ENCODE peak calls at places on chromosome 10, in four cellular contexts. K is mesendoderm, Q is bronchial epithelial cell, H is right cardiac atrium. C is an unnamed sample. For H3K27me3, the result is how much of the 10 kb centered on the place peaks cover.

GRCh38 chr10:23693895-23694294 is 255.0 kb downstream of the OTUD1 start:
- DNase-seq in K (no peak), Q (no peak), H (no peak), C (no peak)

GRCh38 chr10:119378737-119379067 is 163.8 kb downstream of the RGS10 start:
- DNase-seq in Q (no peak), K (no peak), H (peak), C (no peak)

GRCh38 chr10:31467791-31468535 is 148.9 kb downstream of the ZEB1 start:
- DNase-seq in K (peak), H (no peak), Q (peak), C (peak)

GRCh38 chr10:3139135-3139910 is 33.3 kb downstream of the PITRM1 start:
- DNase-seq in H (no peak), Q (no peak), K (peak), C (no peak)

GRCh38 chr10:126092806-126093205 is 196.4 kb downstream of the FANK1 start:
- DNase-seq in K (no peak), Q (no peak), H (no peak), C (no peak)

GRCh38 chr10:12511651-12512050 is 162.3 kb downstream of the CAMK1D start:
- DNase-seq in H (no peak), Q (no peak), K (no peak), C (no peak)

GRCh38 chr10:53786236-53786635 is 1013.7 kb upstream of the MBL2 start:
- DNase-seq in Q (no peak), H (no peak), K (peak), C (peak)

GRCh38 chr10:110492069-110492782 is 5.5 kb upstream of the DUSP5 start:
- DNase-seq in H (no peak), K (no peak), Q (no peak), C (no peak)

GRCh38 chr10:104766341-104766740 is 125.3 kb downstream of the SORCS3 start:
- DNase-seq in K (no peak), H (no peak), Q (peak), C (no peak)

GRCh38 chr10:98795467-98795866 is 348.7 kb upstream of the HPS1 start:
- DNase-seq in Q (no peak), K (no peak), H (no peak), C (peak)

GRCh38 chr10:21272585-21273399 is 252.7 kb downstream of the SKIDA1 start:
- DNase-seq in K (no peak), Q (peak), H (no peak), C (no peak)

GRCh38 chr10:124558901-124559321 is 97.3 kb downstream of the LHPP start:
- DNase-seq in H (no peak), Q (no peak), K (no peak), C (no peak)

GRCh38 chr10:97140284-97140846 is 45.4 kb downstream of the SLIT1 start:
- DNase-seq in Q (no peak), H (no peak), K (peak), C (no peak)

GRCh38 chr10:102917314-102917961 is 656 bp upstream of the CNNM2 start:
- DNase-seq in H (peak), Q (peak), K (peak), C (peak)

GRCh38 chr10:51341216-51341615 is 266.9 kb downstream of the PRKG1 start:
- DNase-seq in K (no peak), Q (peak), H (no peak), C (no peak)

GRCh38 chr10:130378556-130379400 is 242.6 kb downstream of the GLRX3 start:
- DNase-seq in K (peak), H (no peak), Q (no peak), C (no peak)

GRCh38 chr10:125531470-125531869 is 151.5 kb downstream of the TEX36 start:
- DNase-seq in K (peak), H (no peak), Q (no peak), C (peak)

GRCh38 chr10:50622497-50623298 is 1.1 kb downstream of the SGMS1 start:
- DNase-seq in K (peak), Q (peak), H (peak), C (peak)

GRCh38 chr10:1476106-1476803 is 261.1 kb downstream of the ADARB2 start:
- DNase-seq in H (no peak), Q (no peak), K (peak), C (no peak)

GRCh38 chr10:98382691-98383101 is 32.3 kb downstream of the PYROXD2 start:
- DNase-seq in Q (no peak), H (no peak), K (peak), C (no peak)

GRCh38 chr10:34808789-34809745 is 6.0 kb downstream of the PARD3 start:
- DNase-seq in Q (peak), K (peak), H (no peak), C (peak)

GRCh38 chr10:86888585-86889381 is 68.6 kb downstream of the MMRN2 start:
- DNase-seq in K (no peak), H (no peak), Q (peak), C (no peak)

GRCh38 chr10:102384606-102385429 is 10.7 kb upstream of the NFKB2 start:
- DNase-seq in H (peak), K (no peak), Q (no peak), C (peak)

GRCh38 chr10:94123253-94123995 is 129.7 kb downstream of the PLCE1 start:
- DNase-seq in K (peak), H (no peak), Q (peak), C (no peak)

GRCh38 chr10:5648494-5649457 is 17.6 kb downstream of the ASB13 start:
- DNase-seq in K (peak), H (no peak), Q (no peak), C (no peak)

GRCh38 chr10:93006435-93007039 is 54.1 kb upstream of the CYP26C1 start:
- DNase-seq in K (peak), H (no peak), Q (peak), C (peak)

GRCh38 chr10:93762979-93763391 is 5.2 kb downstream of the LGI1 start:
- DNase-seq in K (no peak), H (no peak), Q (peak), C (peak)

GRCh38 chr10:102413806-102414561 is 4.6 kb downstream of the PSD start:
- DNase-seq in H (no peak), K (no peak), Q (no peak), C (no peak)

GRCh38 chr10:27464993-27465392 is 39.1 kb upstream of the RAB18 start:
- DNase-seq in K (peak), Q (no peak), H (no peak), C (no peak)

GRCh38 chr10:75450654-75451419 is 19.4 kb downstream of the LRMDA start:
- DNase-seq in K (no peak), H (no peak), Q (no peak), C (no peak)

GRCh38 chr10:17782921-17783665 is 26.1 kb upstream of the MRC1 start:
- DNase-seq in Q (peak), H (no peak), K (no peak), C (no peak)

GRCh38 chr10:133179128-133179520 is 19.1 kb downstream of the KNDC1 start:
- DNase-seq in Q (no peak), K (no peak), H (peak), C (peak)

GRCh38 chr10:104333037-104333727 is 5.1 kb downstream of the ITPRIP start:
- DNase-seq in H (no peak), K (peak), Q (no peak), C (no peak)

GRCh38 chr10:129929343-129930297 is 34.5 kb downstream of the EBF3 start:
- DNase-seq in K (peak), H (no peak), Q (no peak), C (no peak)

GRCh38 chr10:97186911-97187310 is 1.2 kb upstream of the SLIT1 start:
- DNase-seq in Q (no peak), H (no peak), K (no peak), C (no peak)

GRCh38 chr10:10294801-10295515 is 722.7 kb upstream of the CELF2 start:
- DNase-seq in Q (no peak), H (no peak), K (no peak), C (no peak)

GRCh38 chr10:14513061-14513460 is 182.3 kb upstream of the FRMD4A start:
- DNase-seq in K (no peak), H (no peak), Q (no peak), C (no peak)

GRCh38 chr10:77496941-77497420 is 140.6 kb downstream of the KCNMA1 start:
- DNase-seq in K (no peak), Q (peak), H (no peak), C (no peak)
- H3K27me3 ChIP-seq in K (under half), Q (under half), H (under half), C (under half)

GRCh38 chr10:114624941-114625780 is 32.9 kb downstream of the ABLIM1 start:
- DNase-seq in K (no peak), H (no peak), Q (peak), C (no peak)
- H3K27me3 ChIP-seq in K (under half), H (under half), Q (under half), C (under half)

GRCh38 chr10:26214004-26214403 is 2.6 kb upstream of the GAD2 start:
- DNase-seq in H (no peak), K (peak), Q (no peak), C (no peak)

GRCh38 chr10:26211781-26212444 is 4.7 kb upstream of the GAD2 start:
- DNase-seq in K (peak), H (no peak), Q (no peak), C (no peak)

GRCh38 chr10:26213157-26213780 is 3.3 kb upstream of the GAD2 start:
- DNase-seq in K (peak), Q (no peak), H (no peak), C (no peak)

GRCh38 chr10:26214538-26215461 is 1.8 kb upstream of the GAD2 start:
- DNase-seq in K (peak), Q (no peak), H (no peak), C (no peak)

GRCh38 chr10:26212511-26212910 is 4.1 kb upstream of the GAD2 start:
- DNase-seq in H (no peak), Q (no peak), K (peak), C (no peak)
- H3K27me3 ChIP-seq in H (under half), Q (under half), K (half or more), C (under half)

GRCh38 chr10:100653238-100653956 is 92.0 kb upstream of the PAX2 start:
- DNase-seq in H (no peak), K (no peak), Q (no peak), C (no peak)

GRCh38 chr10:100655760-100656421 is 89.5 kb upstream of the PAX2 start:
- DNase-seq in H (no peak), K (no peak), Q (no peak), C (no peak)

GRCh38 chr10:100656479-100656878 is 88.9 kb upstream of the PAX2 start:
- DNase-seq in H (no peak), K (no peak), Q (peak), C (peak)

GRCh38 chr10:100653957-100654834 is 91.2 kb upstream of the PAX2 start:
- DNase-seq in H (no peak), K (peak), Q (no peak), C (no peak)

GRCh38 chr10:100654835-100655759 is 90.3 kb upstream of the PAX2 start:
- DNase-seq in Q (no peak), H (no peak), K (peak), C (no peak)
- H3K27me3 ChIP-seq in Q (under half), H (under half), K (under half), C (half or more)

DNA sequence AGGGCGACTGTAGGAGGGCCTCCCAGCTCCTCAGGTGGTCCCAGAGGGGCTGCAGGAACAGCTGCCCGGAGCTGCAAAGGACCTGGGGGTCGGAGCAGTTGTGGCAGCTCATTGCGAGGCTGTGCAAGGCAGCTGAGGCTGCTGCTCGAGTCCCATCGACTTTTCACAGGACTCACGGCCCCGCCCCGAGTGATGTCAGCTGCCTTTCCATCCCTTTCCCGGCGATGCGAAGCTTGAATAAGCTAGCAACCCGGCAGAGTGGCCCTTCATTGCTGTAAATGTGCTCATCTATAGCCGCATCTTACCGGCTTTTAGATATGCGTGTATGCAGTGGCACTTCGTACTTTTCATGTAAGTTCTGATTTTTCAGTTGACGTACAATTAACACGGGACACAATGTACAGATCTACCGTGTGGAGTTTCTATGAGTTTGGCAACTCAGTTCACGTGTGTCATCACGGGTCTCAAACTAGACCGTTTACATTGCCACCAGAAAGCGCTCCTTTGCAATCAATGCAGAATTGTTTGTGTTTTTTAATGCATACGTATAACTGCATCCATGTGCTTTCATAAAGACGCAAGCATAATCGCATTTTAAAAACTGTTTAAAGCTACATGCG is at the start of gene CH25H:
- DNase-seq in Q (peak), H (peak), K (peak), C (peak)
- H3K27me3 ChIP-seq in Q (under half), H (under half), K (under half), C (under half)

GRCh38 chr10:70478191-70479160 is at the start of gene PALD1:
- DNase-seq in Q (no peak), H (peak), K (peak), C (peak)
- H3K27me3 ChIP-seq in Q (under half), H (under half), K (under half), C (under half)

DNA sequence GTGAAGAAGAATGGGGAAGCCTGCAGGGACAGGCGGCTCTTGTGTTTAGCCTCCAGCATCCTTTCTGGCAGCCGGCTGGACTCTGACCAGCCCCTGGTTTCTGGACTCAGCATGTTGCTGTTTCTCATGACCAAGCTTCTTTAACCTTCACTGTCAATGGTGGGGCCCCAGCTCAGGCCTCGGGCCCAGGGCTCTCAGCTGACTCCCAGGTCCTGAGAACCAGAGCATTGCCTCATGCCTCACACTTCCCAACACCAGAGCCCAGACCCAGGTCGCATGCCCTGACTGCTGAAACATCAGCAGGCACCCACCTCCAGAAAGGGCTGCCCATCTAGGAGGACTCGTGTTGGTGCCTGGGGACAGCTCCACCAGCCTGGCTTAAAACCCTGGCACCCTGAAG is 34.8 kb upstream of the FGFR2 start:
- DNase-seq in H (no peak), Q (no peak), K (no peak), C (no peak)
- H3K27me3 ChIP-seq in H (under half), Q (under half), K (under half), C (under half)

C was measured in body of pancreas.